ENCODE peak calls at places on chromosome 17, in nine cellular contexts. A, P, H, V, N, R, D, F and E are unnamed samples.

GRCh38 chr17:27810902-27811557 is 10.7 kb upstream of the NOS2 start:
- DNase-seq in N (no peak), R (no peak), D (no peak), P (no peak), H (no peak), A (peak), V (no peak), F (no peak), E (no peak)

GRCh38 chr17:80868022-80868609 is 123.5 kb upstream of the CHMP6 start:
- DNase-seq in V (no peak), A (no peak), H (no peak), N (no peak), R (no peak), F (no peak), P (no peak), D (no peak), E (no peak)

GRCh38 chr17:49210158-49211029 is at the start of the genes ABI3 and GNGT2:
- DNase-seq in P (no peak), N (no peak), R (peak), V (peak), F (peak), A (no peak), D (no peak), H (peak), E (peak)

GRCh38 chr17:40993084-40993483 is 880 bp downstream of the KRTAP3-3 start:
- DNase-seq in R (no peak), P (no peak), H (no peak), D (no peak), A (no peak), V (no peak), F (no peak), N (no peak), E (no peak)

GRCh38 chr17:12815642-12816141 is 26.4 kb downstream of the ARHGAP44 start:
- DNase-seq in N (no peak), D (no peak), A (no peak), H (no peak), F (no peak), V (no peak), P (no peak), R (no peak), E (no peak)

GRCh38 chr17:29149431-29150064 is 30.6 kb downstream of the MYO18A start:
- DNase-seq in R (no peak), P (no peak), F (peak), N (no peak), H (no peak), D (no peak), A (no peak), V (peak), E (no peak)

GRCh38 chr17:72788950-72789585 is 303.4 kb downstream of the SLC39A11 start:
- DNase-seq in P (no peak), A (no peak), H (no peak), R (no peak), N (no peak), D (no peak), V (peak), F (no peak), E (no peak)

GRCh38 chr17:12927541-12928425 is 90.0 kb downstream of the ELAC2 start:
- DNase-seq in N (no peak), A (no peak), R (peak), H (no peak), P (peak), F (no peak), D (no peak), V (peak), E (no peak)

GRCh38 chr17:74632196-74632540 is 8.6 kb upstream of the CD300E start:
- DNase-seq in R (no peak), A (no peak), P (no peak), F (no peak), D (no peak), N (no peak), V (no peak), H (no peak), E (no peak)

DNA sequence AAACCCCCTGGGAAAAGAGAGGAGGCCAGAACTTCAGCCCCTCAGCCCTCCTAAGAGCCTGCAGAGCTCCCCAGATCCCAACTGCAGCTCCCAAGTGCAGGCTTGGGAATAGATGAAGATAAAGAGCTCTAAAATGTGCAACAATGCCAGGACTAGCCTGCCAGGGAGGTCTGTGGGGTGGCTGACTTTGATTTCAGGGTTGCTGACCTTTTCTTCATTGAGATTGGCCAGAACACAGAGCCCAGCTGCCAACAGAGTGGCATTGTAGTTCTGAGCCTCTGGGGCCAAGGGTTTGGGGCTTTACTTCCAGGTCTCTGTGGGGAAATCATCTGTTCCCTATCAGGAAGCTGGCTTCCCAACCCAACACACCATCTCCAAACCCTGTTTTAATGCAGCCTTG is 120.6 kb downstream of the COPRS start:
- DNase-seq in R (peak), F (no peak), D (no peak), A (no peak), P (no peak), N (no peak), V (no peak), H (no peak), E (no peak)
- H3K27ac ChIP-seq in R (peak), F (no peak), D (peak), A (no peak), P (no peak), N (peak), V (no peak), H (peak), E (no peak)

GRCh38 chr17:18026408-18026776 is 12.6 kb downstream of the ATPAF2 start:
- DNase-seq in N (no peak), F (no peak), R (peak), V (peak), H (no peak), A (no peak), P (no peak), D (no peak), E (no peak)
- TF ChIP-seq CTCF in N (no peak), F (no peak), R (no peak), V (peak), H (no peak), A (no peak), P (no peak), D (no peak), E (no peak)

GRCh38 chr17:1367351-1367745 is 32.7 kb downstream of the YWHAE start:
- DNase-seq in V (peak), D (no peak), F (no peak), P (no peak), A (no peak), H (no peak), R (no peak), N (no peak), E (no peak)
- H3K27ac ChIP-seq in V (peak), D (no peak), F (peak), P (peak), A (peak), H (no peak), R (peak), N (peak), E (no peak)

GRCh38 chr17:6713130-6713917 is at the start of gene SLC13A5:
- DNase-seq in F (no peak), N (no peak), V (peak), P (no peak), R (no peak), A (peak), D (no peak), H (no peak), E (no peak)
- TF ChIP-seq CTCF in F (no peak), N (no peak), V (peak), P (no peak), R (peak), A (peak), D (peak), H (no peak), E (no peak)

GRCh38 chr17:46785696-46786095 is 32.8 kb downstream of the WNT3 start:
- DNase-seq in P (no peak), N (no peak), R (no peak), H (no peak), D (no peak), F (no peak), A (no peak), V (no peak), E (no peak)

GRCh38 chr17:46777943-46778915 is 40.3 kb downstream of the WNT3 start:
- DNase-seq in V (no peak), P (no peak), F (no peak), H (no peak), D (no peak), A (peak), N (no peak), R (no peak), E (no peak)

GRCh38 chr17:46780003-46780373 is 38.5 kb downstream of the WNT3 start:
- DNase-seq in F (no peak), H (no peak), P (no peak), V (no peak), N (no peak), A (no peak), R (no peak), D (no peak), E (no peak)

GRCh38 chr17:46783031-46783593 is 35.4 kb downstream of the WNT3 start:
- DNase-seq in D (no peak), F (peak), R (no peak), A (no peak), N (no peak), H (peak), P (no peak), V (no peak), E (no peak)

GRCh38 chr17:46782250-46782953 is 36.1 kb downstream of the WNT3 start:
- DNase-seq in V (peak), H (peak), N (no peak), A (peak), D (no peak), R (no peak), F (peak), P (no peak), E (no peak)
- H3K27ac ChIP-seq in V (no peak), H (no peak), N (no peak), A (peak), D (no peak), R (no peak), F (no peak), P (no peak), E (no peak)

GRCh38 chr17:76370261-76370993 is 14.0 kb upstream of the SPHK1 start:
- DNase-seq in F (peak), H (peak), A (peak), D (no peak), N (peak), V (peak), P (no peak), R (peak), E (peak)
- TF ChIP-seq CTCF in F (no peak), H (peak), A (peak), D (peak), N (peak), V (peak), P (peak), R (peak), E (peak)

GRCh38 chr17:59727817-59728533 is 20.5 kb downstream of the VMP1 start:
- DNase-seq in F (no peak), P (no peak), H (no peak), A (no peak), V (no peak), D (no peak), R (no peak), N (no peak), E (no peak)
- H3K27ac ChIP-seq in F (peak), P (no peak), H (no peak), A (no peak), V (no peak), D (no peak), R (no peak), N (no peak), E (no peak)

DNA sequence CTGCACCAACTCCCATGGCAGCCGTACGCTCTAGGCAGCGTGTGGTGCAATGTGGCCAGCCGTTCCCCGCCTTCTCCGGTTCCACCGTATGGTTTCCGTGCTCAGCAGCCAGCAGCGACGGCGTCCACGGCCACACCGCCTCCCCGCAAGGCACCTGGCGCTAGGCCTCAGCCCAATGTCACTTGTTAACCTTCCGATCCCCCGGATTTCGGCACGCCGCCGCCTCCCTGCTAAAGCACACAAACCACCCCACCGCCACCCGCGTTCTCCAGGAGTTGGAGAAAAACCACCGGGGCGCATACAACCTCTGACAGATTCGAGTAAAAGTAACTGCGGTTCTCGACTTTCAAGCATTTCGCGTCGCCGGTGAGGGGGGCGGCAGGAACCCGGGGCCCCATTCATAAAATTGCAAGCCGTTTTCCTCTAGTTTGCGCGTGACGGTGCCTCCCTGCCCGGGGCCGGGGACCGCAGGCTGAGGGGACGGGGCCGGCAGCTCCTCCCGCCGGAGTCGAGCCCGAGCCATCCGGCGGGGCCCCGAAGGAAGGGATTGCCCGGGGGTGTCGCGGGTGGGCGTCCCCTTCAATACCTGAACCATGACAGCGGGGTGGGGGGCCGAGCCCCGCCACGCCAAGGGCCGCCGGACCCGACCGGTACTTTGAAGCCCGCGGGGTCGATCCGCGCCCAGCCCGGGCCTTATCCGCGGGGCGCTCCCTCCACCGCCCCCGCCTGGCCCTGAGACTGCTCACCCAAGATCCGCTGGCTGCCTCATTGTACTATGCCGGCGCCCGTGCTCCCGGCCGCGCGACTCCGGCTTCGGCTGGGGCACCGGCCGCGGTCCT is at the start of gene TEX2:
- DNase-seq in H (peak), D (no peak), A (no peak), N (no peak), F (peak), V (peak), R (peak), P (peak), E (peak)
- TF ChIP-seq CTCF in H (no peak), D (no peak), A (no peak), N (no peak), F (no peak), V (no peak), R (no peak), P (no peak), E (no peak)